ENCODE peak calls at places on chromosomes 1 and 21, in seven cellular contexts. Q is heart right ventricle, V is fibroblast of villous mesenchyme, H is cardiac fibroblast, X is pancreas, I is epithelial cell of esophagus, R is tibial artery. D is an unnamed sample.

GRCh38 chr21:45010096-45010495 is 64.3 kb upstream of the ADARB1 start:
- DNase-seq in Q (no peak), V (no peak), H (no peak), X (no peak), I (peak), R (no peak), D (no peak)

GRCh38 chr21:27346041-27346448 is 379.2 kb upstream of the ADAMTS5 start:
- DNase-seq in Q (no peak), V (no peak), H (peak), X (no peak), I (peak), R (no peak), D (no peak)

GRCh38 chr1:37478890-37479254 is 4.5 kb downstream of the ZC3H12A start:
- DNase-seq in Q (no peak), V (peak), H (peak), X (peak), I (peak), R (no peak), D (no peak)

GRCh38 chr21:21268885-21269284 is 270.7 kb downstream of the NCAM2 start:
- DNase-seq in Q (no peak), V (no peak), H (no peak), X (no peak), I (no peak), R (no peak), D (no peak)

GRCh38 chr1:225319951-225320350 is 107.9 kb downstream of the LBR start:
- DNase-seq in Q (no peak), V (no peak), H (peak), X (no peak), I (peak), R (no peak), D (no peak)

GRCh38 chr1:157181790-157182189 is 43.6 kb upstream of the ETV3 start:
- DNase-seq in Q (no peak), V (no peak), H (no peak), X (no peak), I (no peak), R (no peak), D (no peak)

GRCh38 chr1:187734427-187734826 is 905.7 kb downstream of the PLA2G4A start:
- DNase-seq in Q (no peak), V (no peak), H (no peak), X (no peak), I (no peak), R (no peak), D (no peak)

GRCh38 chr1:20322081-20322824 is 31.6 kb downstream of the VWA5B1 start:
- DNase-seq in Q (no peak), V (no peak), H (no peak), X (no peak), I (no peak), R (no peak), D (peak)

GRCh38 chr1:32346532-32347157 is 10.6 kb upstream of the MARCKSL1 start:
- DNase-seq in Q (no peak), V (no peak), H (no peak), X (no peak), I (no peak), R (no peak), D (no peak)

GRCh38 chr1:19137158-19137557 is 72.9 kb downstream of the UBR4 start:
- DNase-seq in Q (no peak), V (no peak), H (no peak), X (no peak), I (no peak), R (no peak), D (no peak)

GRCh38 chr1:231965615-231966014 is 339.0 kb downstream of the DISC1 start:
- DNase-seq in Q (no peak), V (no peak), H (no peak), X (no peak), I (no peak), R (no peak), D (no peak)

GRCh38 chr1:190154744-190155143 is 322.9 kb downstream of the BRINP3 start:
- DNase-seq in Q (no peak), V (no peak), H (no peak), X (no peak), I (no peak), R (no peak), D (no peak)

GRCh38 chr21:16534408-16535099 is 804.8 kb downstream of the USP25 start:
- DNase-seq in Q (peak), V (peak), H (peak), X (peak), I (peak), R (peak), D (no peak)

GRCh38 chr1:89277725-89278124 is 5.1 kb upstream of the GBP5 start:
- DNase-seq in Q (no peak), V (no peak), H (peak), X (no peak), I (peak), R (no peak), D (no peak)

GRCh38 chr1:62159940-62160348 is 34.7 kb upstream of the L1TD1 start:
- DNase-seq in Q (no peak), V (no peak), H (no peak), X (no peak), I (no peak), R (no peak), D (no peak)

GRCh38 chr1:19477284-19478240 is 7.8 kb downstream of the CAPZB start:
- DNase-seq in Q (no peak), V (no peak), H (no peak), X (no peak), I (no peak), R (no peak), D (peak)

GRCh38 chr1:231923461-231924132 is 297.0 kb downstream of the DISC1 start:
- DNase-seq in Q (no peak), V (no peak), H (peak), X (no peak), I (peak), R (no peak), D (no peak)

GRCh38 chr21:44742418-44743153 is 31.2 kb upstream of the TSPEAR start:
- DNase-seq in Q (no peak), V (peak), H (peak), X (no peak), I (peak), R (no peak), D (no peak)

GRCh38 chr1:113392541-113392940 is 2.2 kb downstream of the MAGI3 start:
- DNase-seq in Q (no peak), V (no peak), H (no peak), X (no peak), I (no peak), R (no peak), D (no peak)

GRCh38 chr1:59696421-59697115 is 118.2 kb upstream of the HOOK1 start:
- DNase-seq in Q (no peak), V (no peak), H (no peak), X (no peak), I (no peak), R (no peak), D (no peak)

GRCh38 chr1:245566952-245567351 is 412.2 kb downstream of the KIF26B start:
- DNase-seq in Q (no peak), V (peak), H (no peak), X (no peak), I (no peak), R (no peak), D (no peak)

GRCh38 chr1:77583483-77583882 is 99.0 kb downstream of the ZZZ3 start:
- DNase-seq in Q (no peak), V (no peak), H (no peak), X (no peak), I (no peak), R (no peak), D (peak)

GRCh38 chr1:111739222-111739983 is at the start of gene INKA2:
- DNase-seq in Q (peak), V (peak), H (peak), X (peak), I (peak), R (peak), D (peak)
- TF ChIP-seq CTCF in Q (no peak), V (no peak), H (no peak), X (no peak), I (no peak), R (peak), D (peak)

DNA sequence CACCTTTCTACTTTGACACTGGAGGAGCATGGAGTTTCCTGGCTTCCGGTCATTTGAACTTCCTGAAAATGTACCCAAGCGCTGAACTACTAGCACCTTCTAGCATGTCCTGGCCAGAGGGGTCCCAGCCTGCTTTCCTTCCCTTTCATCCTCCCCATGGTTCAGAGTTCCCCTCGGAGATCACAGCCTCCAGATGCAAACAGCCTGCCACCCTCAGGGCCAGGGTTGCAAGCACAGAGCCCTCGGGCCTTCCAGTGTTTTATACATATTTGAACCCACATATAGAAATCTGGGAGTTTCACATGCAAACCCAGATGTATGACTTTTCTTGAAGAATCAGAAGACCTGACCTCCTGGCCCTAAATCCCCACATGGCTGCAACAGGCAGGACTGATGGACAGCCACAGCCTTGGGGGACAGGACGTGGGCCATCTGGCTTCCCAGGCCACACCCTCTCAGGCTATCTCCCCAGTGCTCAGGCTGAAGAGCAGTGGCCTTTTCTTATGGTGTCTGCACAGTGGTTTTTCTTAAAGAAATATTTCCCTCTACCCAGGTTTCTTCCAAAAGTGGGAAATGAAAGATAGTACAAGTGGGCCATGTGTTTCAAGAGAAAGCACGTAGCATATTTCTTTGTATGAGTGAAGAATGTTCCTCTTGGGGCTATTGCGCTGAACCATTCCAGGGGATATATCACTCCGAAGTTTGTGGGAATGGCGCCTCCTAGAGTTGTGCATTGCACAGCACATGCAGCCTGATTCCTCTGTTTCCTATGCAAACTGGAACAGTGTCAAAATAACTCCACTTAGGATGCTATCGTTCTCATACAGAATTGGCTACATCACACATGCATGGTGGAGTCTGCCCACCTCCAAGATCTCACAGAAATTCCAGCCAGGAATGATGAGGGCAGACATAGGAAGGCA is 232.0 kb upstream of the VAMP3 start:
- DNase-seq in Q (no peak), V (no peak), H (no peak), X (no peak), I (no peak), R (no peak), D (no peak)
- TF ChIP-seq CTCF in Q (no peak), V (no peak), H (no peak), X (no peak), I (no peak), R (no peak), D (peak)

GRCh38 chr1:30715216-30715615 is 8.2 kb downstream of the MATN1 start:
- DNase-seq in Q (no peak), V (no peak), H (no peak), X (no peak), I (no peak), R (no peak), D (no peak)
- TF ChIP-seq CTCF in Q (peak), V (peak), H (peak), X (no peak), I (peak), R (no peak), D (peak)

GRCh38 chr1:150926094-150926741 is at the start of gene SETDB1:
- DNase-seq in Q (peak), V (peak), H (peak), X (peak), I (peak), R (peak), D (peak)

GRCh38 chr1:150927629-150928028 is 1.5 kb downstream of the SETDB1 start:
- DNase-seq in Q (no peak), V (no peak), H (no peak), X (no peak), I (no peak), R (no peak), D (no peak)

GRCh38 chr1:150925080-150925479 is 1.1 kb upstream of the SETDB1 start:
- DNase-seq in Q (no peak), V (peak), H (peak), X (peak), I (no peak), R (no peak), D (no peak)

GRCh38 chr1:150917387-150917786 is 8.8 kb upstream of the SETDB1 start:
- DNase-seq in Q (no peak), V (no peak), H (no peak), X (no peak), I (no peak), R (no peak), D (no peak)

GRCh38 chr1:150922519-150922975 is 3.6 kb upstream of the SETDB1 start:
- DNase-seq in Q (peak), V (peak), H (peak), X (peak), I (peak), R (peak), D (peak)
- TF ChIP-seq CTCF in Q (peak), V (peak), H (peak), X (peak), I (peak), R (peak), D (peak)

D was measured in GM13977.